ENCODE peak calls at places on chromosomes 1 and 21, in eight cellular contexts. One of them, this sample, is unnamed.

GRCh38 chr1:55716151-55716550 is 501.0 kb upstream of the USP24 start:
- DNase-seq in uterus: no peak
- DNase-seq in fibroblast of lung: peak; percentile 79
- DNase-seq in aorta: no peak
- DNase-seq in GM23248: no peak
- DNase-seq in psoas muscle: no peak
- DNase-seq in suprapubic skin: no peak
- DNase-seq in cardiac muscle cell: no peak
- DNase-seq in this sample: no peak

GRCh38 chr1:31005198-31005597 is 60.3 kb downstream of the PUM1 start:
- DNase-seq in uterus: no peak
- DNase-seq in fibroblast of lung: no peak
- DNase-seq in aorta: no peak
- DNase-seq in GM23248: no peak
- DNase-seq in psoas muscle: no peak
- DNase-seq in suprapubic skin: no peak
- DNase-seq in cardiac muscle cell: no peak
- DNase-seq in this sample: no peak

GRCh38 chr1:245180496-245180895 is 25.7 kb downstream of the KIF26B start:
- DNase-seq in uterus: no peak
- DNase-seq in fibroblast of lung: peak; percentile 50
- DNase-seq in aorta: no peak
- DNase-seq in GM23248: no peak
- DNase-seq in psoas muscle: no peak
- DNase-seq in suprapubic skin: no peak
- DNase-seq in cardiac muscle cell: no peak
- DNase-seq in this sample: no peak

GRCh38 chr1:43836267-43836951 is 97.2 kb upstream of the ARTN start:
- DNase-seq in uterus: peak; percentile 36
- DNase-seq in fibroblast of lung: peak; percentile 33
- DNase-seq in aorta: no peak
- DNase-seq in GM23248: no peak
- DNase-seq in psoas muscle: peak; percentile 33
- DNase-seq in suprapubic skin: no peak
- DNase-seq in cardiac muscle cell: peak; percentile 94
- DNase-seq in this sample: peak; percentile 82

GRCh38 chr1:87224209-87224608 is 104.5 kb upstream of the LMO4 start:
- DNase-seq in uterus: no peak
- DNase-seq in fibroblast of lung: peak; percentile 100
- DNase-seq in aorta: no peak
- DNase-seq in GM23248: peak; percentile 99
- DNase-seq in psoas muscle: no peak
- DNase-seq in suprapubic skin: no peak
- DNase-seq in cardiac muscle cell: no peak
- DNase-seq in this sample: no peak

GRCh38 chr1:204495078-204495753 is 611 bp upstream of the PIK3C2B start:
- DNase-seq in uterus: no peak
- DNase-seq in fibroblast of lung: no peak
- DNase-seq in aorta: no peak
- DNase-seq in GM23248: peak; percentile 16
- DNase-seq in psoas muscle: no peak
- DNase-seq in suprapubic skin: no peak
- DNase-seq in cardiac muscle cell: no peak
- DNase-seq in this sample: no peak

GRCh38 chr1:28756846-28757245 is 20.1 kb downstream of the YTHDF2 start:
- DNase-seq in uterus: no peak
- DNase-seq in fibroblast of lung: no peak
- DNase-seq in aorta: no peak
- DNase-seq in GM23248: no peak
- DNase-seq in psoas muscle: no peak
- DNase-seq in suprapubic skin: no peak
- DNase-seq in cardiac muscle cell: no peak
- DNase-seq in this sample: no peak

GRCh38 chr1:10510520-10511493 is 36.1 kb downstream of the PEX14 start:
- DNase-seq in uterus: no peak
- DNase-seq in fibroblast of lung: peak; percentile 96
- DNase-seq in aorta: no peak
- DNase-seq in GM23248: peak; percentile 98
- DNase-seq in psoas muscle: peak; percentile 51
- DNase-seq in suprapubic skin: no peak
- DNase-seq in cardiac muscle cell: no peak
- DNase-seq in this sample: no peak

GRCh38 chr1:94324168-94324544 is 86.8 kb upstream of the ARHGAP29 start:
- DNase-seq in uterus: no peak
- DNase-seq in fibroblast of lung: peak; percentile 43
- DNase-seq in aorta: no peak
- DNase-seq in GM23248: peak; percentile 72
- DNase-seq in psoas muscle: no peak
- DNase-seq in suprapubic skin: no peak
- DNase-seq in cardiac muscle cell: no peak
- DNase-seq in this sample: no peak

GRCh38 chr1:53732912-53733317 is 6.0 kb downstream of the GLIS1 start:
- DNase-seq in uterus: no peak
- DNase-seq in fibroblast of lung: peak; percentile 97
- DNase-seq in aorta: no peak
- DNase-seq in GM23248: peak; percentile 93
- DNase-seq in psoas muscle: no peak
- DNase-seq in suprapubic skin: no peak
- DNase-seq in cardiac muscle cell: no peak
- DNase-seq in this sample: no peak

GRCh38 chr1:234987415-234988159 is 141.1 kb downstream of the TOMM20 start:
- DNase-seq in uterus: peak; percentile 84
- DNase-seq in fibroblast of lung: peak; percentile 89
- DNase-seq in aorta: peak; percentile 88
- DNase-seq in GM23248: peak; percentile 84
- DNase-seq in psoas muscle: peak; percentile 74
- DNase-seq in suprapubic skin: peak; percentile 87
- DNase-seq in cardiac muscle cell: peak; percentile 50
- DNase-seq in this sample: peak; percentile 78

DNA sequence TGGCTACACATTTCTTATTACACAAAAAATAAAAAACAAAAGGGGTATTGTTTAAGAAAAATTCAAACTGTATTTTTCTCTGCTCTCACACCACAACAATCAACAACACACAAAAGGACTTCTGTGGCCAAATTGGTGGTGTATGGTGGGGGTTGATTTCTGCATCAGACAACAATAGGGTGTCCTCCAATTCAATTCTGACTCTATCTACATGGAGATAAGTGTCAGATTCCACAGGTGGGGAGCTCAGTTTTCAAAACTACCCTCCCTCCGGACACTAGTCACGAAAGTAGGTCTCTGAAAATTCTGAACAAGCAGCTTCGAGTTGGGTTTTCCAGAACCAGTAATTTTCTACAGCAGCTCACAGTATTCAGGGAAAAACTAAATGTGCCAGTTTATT is 744.9 kb upstream of the NCAM2 start:
- DNase-seq in uterus: no peak
- DNase-seq in fibroblast of lung: no peak
- DNase-seq in aorta: no peak
- DNase-seq in GM23248: no peak
- DNase-seq in psoas muscle: no peak
- DNase-seq in suprapubic skin: no peak
- DNase-seq in cardiac muscle cell: no peak
- DNase-seq in this sample: no peak
- H3K4me3 ChIP-seq in uterus: no peak overlapping the region
- H3K4me3 ChIP-seq in fibroblast of lung: no peak overlapping the region
- H3K4me3 ChIP-seq in aorta: no peak overlapping the region
- H3K4me3 ChIP-seq in GM23248: no peak overlapping the region
- H3K4me3 ChIP-seq in psoas muscle: no peak overlapping the region
- H3K4me3 ChIP-seq in suprapubic skin: no peak overlapping the region
- H3K4me3 ChIP-seq in cardiac muscle cell: no peak overlapping the region
- H3K4me3 ChIP-seq in this sample: no peak overlapping the region

DNA sequence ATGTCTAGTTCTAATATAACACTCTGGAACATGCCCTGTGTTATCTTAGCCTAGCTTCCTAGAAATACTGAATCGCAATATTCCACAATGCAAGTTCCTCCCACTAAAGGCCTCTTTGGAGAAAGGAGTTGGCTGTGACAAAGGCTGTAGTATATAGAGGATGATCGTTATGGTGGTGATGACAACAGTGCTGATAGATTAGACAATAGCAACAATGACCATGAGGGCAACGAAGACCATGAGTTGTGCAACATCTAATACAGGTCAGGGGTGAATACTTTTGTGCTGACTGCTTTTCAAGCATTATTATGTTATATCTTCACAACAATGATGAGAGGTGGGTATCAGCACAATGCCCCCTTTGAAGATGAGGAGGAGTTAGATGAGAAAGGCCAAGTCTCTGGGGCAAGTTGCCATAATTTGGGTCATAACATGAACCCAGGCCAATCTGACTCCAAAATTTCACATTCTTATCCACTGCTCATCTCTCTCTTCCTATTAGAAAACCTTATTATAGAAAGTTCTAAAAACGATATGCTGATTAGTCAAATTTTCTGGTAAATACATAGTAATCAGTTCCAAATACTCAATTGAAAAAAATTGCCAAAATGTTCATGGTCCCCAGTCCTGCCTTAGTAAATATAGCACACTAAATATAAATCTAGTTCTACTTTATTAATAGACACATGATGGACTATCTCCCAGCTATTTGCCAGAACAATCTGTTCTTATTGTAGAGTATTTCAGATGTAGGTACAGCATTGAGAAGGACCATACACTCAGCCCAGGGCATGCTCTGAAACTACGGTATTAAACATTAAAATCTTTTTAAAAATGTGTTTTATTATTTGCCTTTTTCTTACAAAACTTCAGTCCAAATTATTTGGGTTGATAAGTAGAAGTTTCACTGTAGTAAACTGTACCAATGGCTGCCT is 37.5 kb downstream of the HIVEP3 start:
- DNase-seq in uterus: no peak
- DNase-seq in fibroblast of lung: no peak
- DNase-seq in aorta: no peak
- DNase-seq in GM23248: no peak
- DNase-seq in psoas muscle: no peak
- DNase-seq in suprapubic skin: no peak
- DNase-seq in cardiac muscle cell: no peak
- DNase-seq in this sample: no peak
- H3K4me1 ChIP-seq in uterus: no peaks in the 10 kb centered on the region
- H3K4me1 ChIP-seq in fibroblast of lung: no peaks in the 10 kb centered on the region
- H3K4me1 ChIP-seq in aorta: no peaks in the 10 kb centered on the region
- H3K4me1 ChIP-seq in GM23248: peaks cover 13% of the 10 kb centered on the region
- H3K4me1 ChIP-seq in psoas muscle: peaks cover 52% of the 10 kb centered on the region
- H3K4me1 ChIP-seq in suprapubic skin: peaks cover 4% of the 10 kb centered on the region
- H3K4me1 ChIP-seq in cardiac muscle cell: peaks cover 9% of the 10 kb centered on the region
- H3K4me1 ChIP-seq in this sample: no peaks in the 10 kb centered on the region

GRCh38 chr1:165057956-165058355 is 298.6 kb downstream of the LMX1A start:
- DNase-seq in uterus: no peak
- DNase-seq in fibroblast of lung: no peak
- DNase-seq in aorta: no peak
- DNase-seq in GM23248: no peak
- DNase-seq in psoas muscle: no peak
- DNase-seq in suprapubic skin: no peak
- DNase-seq in cardiac muscle cell: no peak
- DNase-seq in this sample: no peak

GRCh38 chr1:165056914-165057313 is 299.6 kb downstream of the LMX1A start:
- DNase-seq in uterus: no peak
- DNase-seq in fibroblast of lung: no peak
- DNase-seq in aorta: no peak
- DNase-seq in GM23248: no peak
- DNase-seq in psoas muscle: no peak
- DNase-seq in suprapubic skin: no peak
- DNase-seq in cardiac muscle cell: no peak
- DNase-seq in this sample: no peak

GRCh38 chr1:165060285-165060793 is 296.2 kb downstream of the LMX1A start:
- DNase-seq in uterus: no peak
- DNase-seq in fibroblast of lung: no peak
- DNase-seq in aorta: no peak
- DNase-seq in GM23248: peak; percentile 69
- DNase-seq in psoas muscle: no peak
- DNase-seq in suprapubic skin: no peak
- DNase-seq in cardiac muscle cell: no peak
- DNase-seq in this sample: no peak

GRCh38 chr1:165063181-165063955 is 293.1 kb downstream of the LMX1A start:
- DNase-seq in uterus: no peak
- DNase-seq in fibroblast of lung: no peak
- DNase-seq in aorta: no peak
- DNase-seq in GM23248: peak; percentile 60
- DNase-seq in psoas muscle: no peak
- DNase-seq in suprapubic skin: no peak
- DNase-seq in cardiac muscle cell: no peak
- DNase-seq in this sample: no peak

GRCh38 chr1:165062346-165062745 is 294.2 kb downstream of the LMX1A start:
- DNase-seq in uterus: no peak
- DNase-seq in fibroblast of lung: no peak
- DNase-seq in aorta: no peak
- DNase-seq in GM23248: no peak
- DNase-seq in psoas muscle: no peak
- DNase-seq in suprapubic skin: no peak
- DNase-seq in cardiac muscle cell: no peak
- DNase-seq in this sample: no peak
- H3K36me3 ChIP-seq in uterus: no peaks in the 10 kb centered on the region
- H3K36me3 ChIP-seq in fibroblast of lung: no peaks in the 10 kb centered on the region
- H3K36me3 ChIP-seq in aorta: no peaks in the 10 kb centered on the region
- H3K36me3 ChIP-seq in GM23248: no peaks in the 10 kb centered on the region
- H3K36me3 ChIP-seq in psoas muscle: no peaks in the 10 kb centered on the region
- H3K36me3 ChIP-seq in suprapubic skin: no peaks in the 10 kb centered on the region
- H3K36me3 ChIP-seq in cardiac muscle cell: no peaks in the 10 kb centered on the region
- H3K36me3 ChIP-seq in this sample: no peaks in the 10 kb centered on the region

DNA sequence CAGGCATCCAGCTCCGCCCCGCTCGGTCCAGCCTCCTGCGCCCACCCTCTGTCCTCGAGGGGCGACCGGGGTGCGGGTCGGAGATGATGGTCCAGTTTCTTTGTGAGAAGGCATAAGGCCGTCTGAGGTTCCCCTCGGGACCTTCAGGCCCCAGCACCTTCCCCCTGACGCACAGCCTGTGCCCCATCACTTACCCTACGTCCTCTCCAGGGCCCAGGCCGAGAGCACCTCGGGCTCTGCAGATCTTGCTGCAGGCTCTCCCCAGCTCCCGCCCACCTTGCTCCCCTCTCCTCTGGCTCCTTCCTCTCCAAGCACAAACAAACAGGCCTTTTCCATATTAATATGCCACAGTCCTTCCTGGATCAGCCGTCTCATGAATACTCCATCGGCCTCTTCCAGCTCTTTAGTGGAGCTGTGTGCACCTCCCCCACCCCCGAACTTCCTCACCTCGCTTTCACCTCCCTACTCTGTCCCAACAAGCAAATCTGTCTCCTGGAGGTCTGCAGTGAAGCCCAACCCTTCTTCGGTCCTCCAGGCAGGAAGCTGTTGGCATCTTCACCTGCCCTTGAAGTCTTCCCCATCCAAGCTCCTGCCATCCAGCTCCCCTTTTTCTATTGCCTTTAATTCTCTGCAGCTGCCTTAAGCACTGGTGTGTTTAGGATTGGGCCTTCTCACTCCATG is 448 bp upstream of the COL9A2 start:
- DNase-seq in uterus: no peak
- DNase-seq in fibroblast of lung: no peak
- DNase-seq in aorta: no peak
- DNase-seq in GM23248: no peak
- DNase-seq in psoas muscle: no peak
- DNase-seq in suprapubic skin: peak; percentile 55
- DNase-seq in cardiac muscle cell: no peak
- DNase-seq in this sample: no peak
- H3K4me3 ChIP-seq in uterus: no peak overlapping the region
- H3K4me3 ChIP-seq in fibroblast of lung: no peak overlapping the region
- H3K4me3 ChIP-seq in aorta: no peak overlapping the region
- H3K4me3 ChIP-seq in GM23248: no peak overlapping the region
- H3K4me3 ChIP-seq in psoas muscle: peak overlapping the region; percentile 51
- H3K4me3 ChIP-seq in suprapubic skin: peak overlapping the region; percentile 44
- H3K4me3 ChIP-seq in cardiac muscle cell: peak overlapping the region; percentile 28
- H3K4me3 ChIP-seq in this sample: no peak overlapping the region

GRCh38 chr1:109368464-109368863 is 29.3 kb downstream of the SORT1 start:
- DNase-seq in uterus: no peak
- DNase-seq in fibroblast of lung: no peak
- DNase-seq in aorta: no peak
- DNase-seq in GM23248: no peak
- DNase-seq in psoas muscle: no peak
- DNase-seq in suprapubic skin: no peak
- DNase-seq in cardiac muscle cell: no peak
- DNase-seq in this sample: no peak
- H3K4me1 ChIP-seq in uterus: no peaks in the 10 kb centered on the region
- H3K4me1 ChIP-seq in fibroblast of lung: peaks cover 16% of the 10 kb centered on the region
- H3K4me1 ChIP-seq in aorta: peaks cover 4% of the 10 kb centered on the region
- H3K4me1 ChIP-seq in GM23248: peaks cover 40% of the 10 kb centered on the region
- H3K4me1 ChIP-seq in psoas muscle: peaks cover 63% of the 10 kb centered on the region
- H3K4me1 ChIP-seq in suprapubic skin: peaks cover 23% of the 10 kb centered on the region
- H3K4me1 ChIP-seq in cardiac muscle cell: peaks cover 13% of the 10 kb centered on the region
- H3K4me1 ChIP-seq in this sample: peaks cover 19% of the 10 kb centered on the region

This sample was measured in HAP-1.